ENCODE peak calls at places on chromosomes 11 and 22, in eight cellular contexts. M, B, R, W, G, L, E and D are unnamed samples.

GRCh38 chr11:122168218-122168617 is 52.2 kb upstream of the BLID start:
- DNase-seq in M (no peak), L (no peak), W (no peak), B (no peak), G (no peak), R (no peak), E (no peak), D (no peak)

GRCh38 chr22:48523761-48524160 is 1303.9 kb downstream of the BRD1 start:
- DNase-seq in E (no peak), R (no peak), M (no peak), W (no peak), B (no peak), L (no peak), G (no peak), D (no peak)

GRCh38 chr11:106424111-106424510 is 346.6 kb downstream of the AASDHPPT start:
- DNase-seq in B (peak), R (peak), W (no peak), G (no peak), E (no peak), L (no peak), M (no peak), D (no peak)

GRCh38 chr22:50175921-50176849 is 5.7 kb downstream of the PANX2 start:
- DNase-seq in B (no peak), W (no peak), L (no peak), E (no peak), R (no peak), G (peak), M (no peak), D (no peak)

GRCh38 chr11:12889243-12889642 is 119.9 kb upstream of the RASSF10 start:
- DNase-seq in E (no peak), B (no peak), M (no peak), R (no peak), W (no peak), G (no peak), L (no peak), D (no peak)

GRCh38 chr22:44047891-44048301 is 23.8 kb downstream of the PARVB start:
- DNase-seq in G (peak), W (no peak), E (no peak), M (no peak), R (no peak), B (no peak), L (no peak), D (no peak)

GRCh38 chr11:76735218-76735480 is 48.0 kb upstream of the TSKU start:
- DNase-seq in G (no peak), M (no peak), R (no peak), E (no peak), L (no peak), B (no peak), W (no peak), D (no peak)

GRCh38 chr11:34454308-34455032 is 15.7 kb downstream of the CAT start:
- DNase-seq in W (no peak), L (no peak), R (no peak), G (no peak), B (no peak), M (no peak), E (no peak), D (no peak)

GRCh38 chr22:46293591-46294260 is 2.9 kb upstream of the GTSE1 start:
- DNase-seq in M (peak), R (no peak), B (no peak), L (no peak), E (no peak), W (no peak), G (no peak), D (no peak)

GRCh38 chr11:36427079-36427478 is 83.0 kb downstream of the TRAF6 start:
- DNase-seq in M (no peak), R (no peak), L (no peak), B (no peak), E (no peak), W (no peak), G (no peak), D (no peak)